ENCODE peak calls at places on chromosomes 2 and 18, in eight cellular contexts. F, R, Q, E, H, I, G and A are unnamed samples. For H3K9me2, the result is how much of the 10 kb centered on the place peaks cover.

GRCh38 chr2:129762386-129763189 is 216.9 kb upstream of the RAB6C start:
- DNase-seq in E (no peak), Q (no peak), I (no peak), F (no peak), R (no peak), H (no peak), G (no peak), A (no peak)

GRCh38 chr2:29841386-29842004 is 79.9 kb downstream of the ALK start:
- DNase-seq in I (peak), E (peak), H (peak), R (peak), G (peak), Q (peak), F (no peak), A (peak)

GRCh38 chr2:128408349-128409305 is 90.0 kb upstream of the HS6ST1 start:
- DNase-seq in I (no peak), G (peak), F (no peak), E (no peak), R (no peak), H (no peak), Q (no peak), A (peak)

GRCh38 chr18:70075906-70076305 is 128.2 kb upstream of the CD226 start:
- DNase-seq in R (no peak), Q (no peak), I (no peak), E (no peak), F (no peak), H (no peak), G (peak), A (no peak)

GRCh38 chr18:70373062-70373519 is 84.2 kb downstream of the SOCS6 start:
- DNase-seq in G (peak), H (no peak), I (no peak), Q (peak), R (no peak), E (no peak), F (peak), A (no peak)

GRCh38 chr18:3688682-3689081 is 238.7 kb downstream of the TGIF1 start:
- DNase-seq in I (no peak), F (no peak), E (no peak), Q (no peak), G (peak), R (peak), H (no peak), A (peak)

GRCh38 chr18:36702398-36703010 is 126.3 kb downstream of the TPGS2 start:
- DNase-seq in R (no peak), F (no peak), G (peak), E (no peak), I (no peak), Q (no peak), H (no peak), A (no peak)

GRCh38 chr2:160522951-160523700 is 29.5 kb upstream of the RBMS1 start:
- DNase-seq in Q (no peak), G (peak), H (no peak), F (no peak), R (no peak), E (no peak), I (no peak), A (no peak)

GRCh38 chr2:30113617-30114293 is 33.1 kb upstream of the YPEL5 start:
- DNase-seq in I (no peak), H (no peak), Q (no peak), E (no peak), F (peak), G (peak), R (no peak), A (peak)

DNA sequence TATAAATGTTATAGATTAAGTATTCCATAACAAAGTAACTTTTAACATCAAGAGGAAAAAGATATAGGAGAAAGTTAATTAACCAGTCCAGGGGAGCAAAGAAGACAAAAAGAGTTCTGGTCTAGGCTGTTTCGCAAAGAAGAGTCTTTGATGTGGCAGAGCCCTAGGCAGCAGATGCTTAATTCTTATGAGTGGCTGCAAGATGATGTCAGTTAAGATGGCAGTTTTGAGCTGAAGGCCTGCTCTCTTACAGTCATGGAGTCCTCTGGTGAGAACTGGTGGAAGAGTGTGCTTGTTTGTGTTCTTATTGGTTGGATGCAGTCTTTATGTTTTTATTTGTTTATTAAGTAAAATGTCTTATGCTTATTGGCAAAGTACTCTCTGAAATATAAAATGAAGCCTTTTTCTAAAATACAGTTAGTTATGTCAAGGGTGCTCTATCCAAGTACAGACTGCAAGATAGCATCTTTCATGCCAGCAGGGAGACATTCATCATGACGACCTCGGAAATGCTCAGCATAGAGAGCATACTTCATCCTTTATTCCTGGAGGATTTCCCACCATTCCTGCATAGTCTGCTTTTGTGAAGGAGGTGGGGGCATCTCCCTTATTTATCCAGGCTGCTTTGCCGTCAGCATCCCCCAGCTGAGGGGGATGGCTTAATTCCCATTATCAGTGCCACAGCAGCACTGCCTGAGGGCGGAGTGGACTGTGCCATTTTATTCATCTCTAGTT is 38.9 kb upstream of the SERPINE2 start:
- DNase-seq in E (no peak), Q (no peak), I (no peak), R (no peak), G (no peak), F (no peak), H (no peak), A (no peak)
- H3K9me2 ChIP-seq in E (under half), Q (under half), I (under half), R (under half), G (under half), F (under half), H (under half), A (under half)

GRCh38 chr2:10444463-10444862 is 3.7 kb downstream of the ODC1 start:
- DNase-seq in Q (no peak), R (no peak), G (peak), E (no peak), I (no peak), F (no peak), H (no peak), A (no peak)
- H3K9me2 ChIP-seq in Q (under half), R (under half), G (under half), E (under half), I (under half), F (under half), H (under half), A (under half)

GRCh38 chr18:11577271-11578112 is 31.9 kb upstream of the SLC35G4 start:
- DNase-seq in G (no peak), Q (no peak), E (no peak), R (no peak), I (no peak), F (no peak), H (peak), A (no peak)
- H3K9me2 ChIP-seq in G (under half), Q (under half), E (under half), R (under half), I (under half), F (under half), H (under half), A (under half)

DNA sequence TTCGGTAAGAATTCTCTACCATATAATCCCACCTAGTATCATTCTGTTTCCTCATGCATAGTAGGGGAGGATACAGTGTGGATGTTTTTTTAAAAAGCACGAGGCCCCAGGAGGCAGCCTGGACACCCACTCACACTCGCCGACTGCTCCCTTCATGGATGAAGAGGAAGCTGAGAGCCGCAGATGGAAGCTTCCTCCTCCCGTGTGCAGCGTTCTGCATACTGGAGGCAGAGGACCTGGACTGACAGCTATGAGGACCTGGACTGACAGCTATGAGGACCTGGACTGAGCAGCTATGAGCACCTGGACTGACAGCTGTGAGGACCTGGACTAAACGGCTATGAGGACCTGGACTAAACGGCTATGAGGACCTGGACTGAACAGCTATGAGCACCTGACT is 234.4 kb downstream of the NDUFA10 start:
- DNase-seq in E (no peak), G (no peak), F (no peak), H (no peak), I (no peak), Q (no peak), R (no peak), A (no peak)
- H3K9me2 ChIP-seq in E (under half), G (under half), F (under half), H (under half), I (under half), Q (under half), R (under half), A (under half)

GRCh38 chr2:231182500-231182899 is 15.9 kb upstream of the ARMC9 start:
- DNase-seq in H (no peak), G (no peak), R (no peak), F (no peak), I (no peak), E (no peak), Q (no peak), A (no peak)
- H3K9me2 ChIP-seq in H (under half), G (under half), R (under half), F (under half), I (under half), E (under half), Q (under half), A (under half)